ENCODE peak calls at places on chromosomes 13 and 19, in five cellular contexts. One of them, this sample, is unnamed.

GRCh38 chr13:110023729-110024645 is 237.6 kb upstream of the IRS2 start:
- DNase-seq in colonic mucosa: no peak
- DNase-seq in tibial nerve: no peak
- DNase-seq in AG04450: no peak
- DNase-seq in naive thymus-derived CD4-positive, alpha-beta T cell: no peak
- DNase-seq in this sample: no peak

GRCh38 chr13:20547479-20547908 is 19.5 kb upstream of the IFT88 start:
- DNase-seq in colonic mucosa: peak
- DNase-seq in tibial nerve: no peak
- DNase-seq in AG04450: no peak
- DNase-seq in naive thymus-derived CD4-positive, alpha-beta T cell: no peak
- DNase-seq in this sample: no peak

GRCh38 chr19:57210381-57210780 is 19.1 kb downstream of the ZNF264 start:
- DNase-seq in colonic mucosa: no peak
- DNase-seq in tibial nerve: no peak
- DNase-seq in AG04450: no peak
- DNase-seq in naive thymus-derived CD4-positive, alpha-beta T cell: no peak
- DNase-seq in this sample: no peak

GRCh38 chr19:28905996-28906395 is 307.0 kb downstream of the UQCRFS1 start:
- DNase-seq in colonic mucosa: no peak
- DNase-seq in tibial nerve: no peak
- DNase-seq in AG04450: peak
- DNase-seq in naive thymus-derived CD4-positive, alpha-beta T cell: no peak
- DNase-seq in this sample: no peak

GRCh38 chr13:93249259-93249917 is 22.8 kb downstream of the GPC6 start:
- DNase-seq in colonic mucosa: no peak
- DNase-seq in tibial nerve: no peak
- DNase-seq in AG04450: peak
- DNase-seq in naive thymus-derived CD4-positive, alpha-beta T cell: no peak
- DNase-seq in this sample: no peak

GRCh38 chr13:51541809-51542258 is 42.4 kb upstream of the WDFY2 start:
- DNase-seq in colonic mucosa: peak
- DNase-seq in tibial nerve: no peak
- DNase-seq in AG04450: no peak
- DNase-seq in naive thymus-derived CD4-positive, alpha-beta T cell: no peak
- DNase-seq in this sample: no peak

GRCh38 chr19:45442927-45443461 is 19.3 kb upstream of the ERCC1 start:
- DNase-seq in colonic mucosa: peak
- DNase-seq in tibial nerve: peak
- DNase-seq in AG04450: no peak
- DNase-seq in naive thymus-derived CD4-positive, alpha-beta T cell: no peak
- DNase-seq in this sample: peak

GRCh38 chr19:41548954-41549688 is 26.8 kb upstream of the CEACAM21 start:
- DNase-seq in colonic mucosa: no peak
- DNase-seq in tibial nerve: no peak
- DNase-seq in AG04450: no peak
- DNase-seq in naive thymus-derived CD4-positive, alpha-beta T cell: peak
- DNase-seq in this sample: peak

GRCh38 chr19:55350620-55351315 is 3.8 kb downstream of the COX6B2 start:
- DNase-seq in colonic mucosa: peak
- DNase-seq in tibial nerve: no peak
- DNase-seq in AG04450: no peak
- DNase-seq in naive thymus-derived CD4-positive, alpha-beta T cell: no peak
- DNase-seq in this sample: no peak

GRCh38 chr13:111503376-111503775 is 182.9 kb downstream of the TEX29 start:
- DNase-seq in colonic mucosa: no peak
- DNase-seq in tibial nerve: no peak
- DNase-seq in AG04450: no peak
- DNase-seq in naive thymus-derived CD4-positive, alpha-beta T cell: no peak
- DNase-seq in this sample: no peak

GRCh38 chr19:7115721-7116120 is 46.2 kb downstream of the ZNF557 start:
- DNase-seq in colonic mucosa: no peak
- DNase-seq in tibial nerve: no peak
- DNase-seq in AG04450: no peak
- DNase-seq in naive thymus-derived CD4-positive, alpha-beta T cell: no peak
- DNase-seq in this sample: no peak

GRCh38 chr13:27641711-27642502 is 20.2 kb downstream of the POLR1D start:
- DNase-seq in colonic mucosa: no peak
- DNase-seq in tibial nerve: no peak
- DNase-seq in AG04450: no peak
- DNase-seq in naive thymus-derived CD4-positive, alpha-beta T cell: no peak
- DNase-seq in this sample: no peak

GRCh38 chr19:17090501-17091074 is 15.0 kb downstream of the MYO9B start:
- DNase-seq in colonic mucosa: no peak
- DNase-seq in tibial nerve: no peak
- DNase-seq in AG04450: no peak
- DNase-seq in naive thymus-derived CD4-positive, alpha-beta T cell: no peak
- DNase-seq in this sample: no peak

GRCh38 chr13:30486230-30487074 is 20.7 kb upstream of the HMGB1 start:
- DNase-seq in colonic mucosa: peak
- DNase-seq in tibial nerve: no peak
- DNase-seq in AG04450: no peak
- DNase-seq in naive thymus-derived CD4-positive, alpha-beta T cell: no peak
- DNase-seq in this sample: no peak

GRCh38 chr13:107242138-107242537 is 674.2 kb upstream of the ARGLU1 start:
- DNase-seq in colonic mucosa: no peak
- DNase-seq in tibial nerve: no peak
- DNase-seq in AG04450: no peak
- DNase-seq in naive thymus-derived CD4-positive, alpha-beta T cell: no peak
- DNase-seq in this sample: no peak

GRCh38 chr19:11338164-11338563 is 1.3 kb downstream of the RAB3D start:
- DNase-seq in colonic mucosa: peak
- DNase-seq in tibial nerve: no peak
- DNase-seq in AG04450: no peak
- DNase-seq in naive thymus-derived CD4-positive, alpha-beta T cell: no peak
- DNase-seq in this sample: no peak

GRCh38 chr13:103282571-103283450 is 216.6 kb upstream of the SLC10A2 start:
- DNase-seq in colonic mucosa: no peak
- DNase-seq in tibial nerve: no peak
- DNase-seq in AG04450: peak
- DNase-seq in naive thymus-derived CD4-positive, alpha-beta T cell: no peak
- DNase-seq in this sample: no peak

GRCh38 chr13:45055902-45056648 is 64.2 kb upstream of the GTF2F2 start:
- DNase-seq in colonic mucosa: peak
- DNase-seq in tibial nerve: peak
- DNase-seq in AG04450: no peak
- DNase-seq in naive thymus-derived CD4-positive, alpha-beta T cell: no peak
- DNase-seq in this sample: no peak

GRCh38 chr19:50552540-50552939 is 15.7 kb downstream of the LRRC4B start:
- DNase-seq in colonic mucosa: no peak
- DNase-seq in tibial nerve: no peak
- DNase-seq in AG04450: no peak
- DNase-seq in naive thymus-derived CD4-positive, alpha-beta T cell: no peak
- DNase-seq in this sample: no peak
- H3K4me3 ChIP-seq in colonic mucosa: no peak
- H3K4me3 ChIP-seq in tibial nerve: no peak
- H3K4me3 ChIP-seq in AG04450: no peak
- H3K4me3 ChIP-seq in naive thymus-derived CD4-positive, alpha-beta T cell: no peak
- H3K4me3 ChIP-seq in this sample: no peak

GRCh38 chr13:80437212-80437611 is 96.3 kb upstream of the SPRY2 start:
- DNase-seq in colonic mucosa: no peak
- DNase-seq in tibial nerve: no peak
- DNase-seq in AG04450: no peak
- DNase-seq in naive thymus-derived CD4-positive, alpha-beta T cell: no peak
- DNase-seq in this sample: no peak
- H3K27ac ChIP-seq in colonic mucosa: no peak
- H3K27ac ChIP-seq in tibial nerve: peak
- H3K27ac ChIP-seq in AG04450: no peak
- H3K27ac ChIP-seq in naive thymus-derived CD4-positive, alpha-beta T cell: no peak
- H3K27ac ChIP-seq in this sample: no peak

GRCh38 chr19:8357007-8357521 is 6.9 kb upstream of the ANGPTL4 start:
- DNase-seq in colonic mucosa: no peak
- DNase-seq in tibial nerve: no peak
- DNase-seq in AG04450: no peak
- DNase-seq in naive thymus-derived CD4-positive, alpha-beta T cell: no peak
- DNase-seq in this sample: no peak

GRCh38 chr19:8355631-8356402 is 8.1 kb upstream of the ANGPTL4 start:
- DNase-seq in colonic mucosa: no peak
- DNase-seq in tibial nerve: peak
- DNase-seq in AG04450: no peak
- DNase-seq in naive thymus-derived CD4-positive, alpha-beta T cell: no peak
- DNase-seq in this sample: no peak

GRCh38 chr19:8352134-8352827 is 9.2 kb upstream of the KANK3 start:
- DNase-seq in colonic mucosa: no peak
- DNase-seq in tibial nerve: no peak
- DNase-seq in AG04450: no peak
- DNase-seq in naive thymus-derived CD4-positive, alpha-beta T cell: no peak
- DNase-seq in this sample: no peak
- H3K4me3 ChIP-seq in colonic mucosa: no peak
- H3K4me3 ChIP-seq in tibial nerve: no peak
- H3K4me3 ChIP-seq in AG04450: no peak
- H3K4me3 ChIP-seq in naive thymus-derived CD4-positive, alpha-beta T cell: no peak
- H3K4me3 ChIP-seq in this sample: no peak

GRCh38 chr13:76116931-76117330 is 480.8 kb downstream of the LMO7 start:
- DNase-seq in colonic mucosa: no peak
- DNase-seq in tibial nerve: no peak
- DNase-seq in AG04450: no peak
- DNase-seq in naive thymus-derived CD4-positive, alpha-beta T cell: no peak
- DNase-seq in this sample: no peak
- H3K27ac ChIP-seq in colonic mucosa: no peak
- H3K27ac ChIP-seq in tibial nerve: no peak
- H3K27ac ChIP-seq in AG04450: no peak
- H3K27ac ChIP-seq in naive thymus-derived CD4-positive, alpha-beta T cell: no peak
- H3K27ac ChIP-seq in this sample: no peak

This sample was measured in effector memory CD4-positive, alpha-beta T cell.